ENCODE peak calls at places on chromosomes 5 and 9, in eight cellular contexts. N, I, Q, C, O, V, X and W are unnamed samples.

GRCh38 chr9:211557-211956 is 3.1 kb upstream of the DOCK8 start:
- DNase-seq in N (no peak), I (no peak), Q (no peak), C (no peak), O (no peak), V (peak; percentile 44), X (no peak), W (no peak)

GRCh38 chr5:76819851-76820280 is 1.0 kb downstream of the F2RL1 start:
- DNase-seq in N (no peak), I (no peak), Q (peak; percentile 61), C (peak; percentile 56), O (no peak), V (no peak), X (no peak), W (no peak)

GRCh38 chr5:135457424-135458071 is 5.4 kb upstream of the TIFAB start:
- DNase-seq in N (peak; percentile 50), I (no peak), Q (no peak), C (peak; percentile 60), O (peak; percentile 31), V (peak; percentile 44), X (peak; percentile 34), W (no peak)

GRCh38 chr5:14189680-14190079 is 46.5 kb downstream of the TRIO start:
- DNase-seq in N (no peak), I (no peak), Q (no peak), C (no peak), O (no peak), V (no peak), X (no peak), W (no peak)

GRCh38 chr5:62306494-62307363 is 723 bp downstream of the KIF2A start:
- DNase-seq in N (peak; percentile 41), I (no peak), Q (peak; percentile 76), C (peak; percentile 38), O (peak; percentile 19), V (peak; percentile 34), X (peak; percentile 64), W (no peak)

GRCh38 chr5:171166766-171167165 is 142.3 kb upstream of the TLX3 start:
- DNase-seq in N (no peak), I (no peak), Q (no peak), C (no peak), O (no peak), V (no peak), X (no peak), W (no peak)

GRCh38 chr5:23675456-23675855 is 168.0 kb downstream of the PRDM9 start:
- DNase-seq in N (no peak), I (no peak), Q (no peak), C (no peak), O (no peak), V (no peak), X (no peak), W (no peak)

GRCh38 chr5:157860898-157861894 is 2.3 kb upstream of the CLINT1 start:
- DNase-seq in N (no peak), I (no peak), Q (no peak), C (no peak), O (no peak), V (no peak), X (no peak), W (no peak)

GRCh38 chr5:143559586-143559985 is 156.1 kb upstream of the NR3C1 start:
- DNase-seq in N (no peak), I (no peak), Q (no peak), C (no peak), O (no peak), V (no peak), X (no peak), W (no peak)

GRCh38 chr9:14769235-14769580 is 46.7 kb upstream of the CER1 start:
- DNase-seq in N (peak; percentile 80), I (peak; percentile 18), Q (no peak), C (no peak), O (no peak), V (peak; percentile 53), X (no peak), W (no peak)

GRCh38 chr9:90803860-90804593 is 2.4 kb downstream of the SYK start:
- DNase-seq in N (no peak), I (no peak), Q (no peak), C (no peak), O (no peak), V (no peak), X (no peak), W (no peak)
- H3K4me3 ChIP-seq in N (no peak overlapping the region), I (no peak overlapping the region), Q (no peak overlapping the region), C (no peak overlapping the region), O (no peak overlapping the region), V (no peak overlapping the region), X (no peak overlapping the region), W (no peak overlapping the region)

GRCh38 chr5:71693828-71694427 is 25.1 kb upstream of the CARTPT start:
- DNase-seq in N (no peak), I (no peak), Q (no peak), C (no peak), O (no peak), V (no peak), X (no peak), W (no peak)
- H3K4me3 ChIP-seq in N (no peak overlapping the region), I (no peak overlapping the region), Q (no peak overlapping the region), C (no peak overlapping the region), O (no peak overlapping the region), V (no peak overlapping the region), X (no peak overlapping the region), W (no peak overlapping the region)

DNA sequence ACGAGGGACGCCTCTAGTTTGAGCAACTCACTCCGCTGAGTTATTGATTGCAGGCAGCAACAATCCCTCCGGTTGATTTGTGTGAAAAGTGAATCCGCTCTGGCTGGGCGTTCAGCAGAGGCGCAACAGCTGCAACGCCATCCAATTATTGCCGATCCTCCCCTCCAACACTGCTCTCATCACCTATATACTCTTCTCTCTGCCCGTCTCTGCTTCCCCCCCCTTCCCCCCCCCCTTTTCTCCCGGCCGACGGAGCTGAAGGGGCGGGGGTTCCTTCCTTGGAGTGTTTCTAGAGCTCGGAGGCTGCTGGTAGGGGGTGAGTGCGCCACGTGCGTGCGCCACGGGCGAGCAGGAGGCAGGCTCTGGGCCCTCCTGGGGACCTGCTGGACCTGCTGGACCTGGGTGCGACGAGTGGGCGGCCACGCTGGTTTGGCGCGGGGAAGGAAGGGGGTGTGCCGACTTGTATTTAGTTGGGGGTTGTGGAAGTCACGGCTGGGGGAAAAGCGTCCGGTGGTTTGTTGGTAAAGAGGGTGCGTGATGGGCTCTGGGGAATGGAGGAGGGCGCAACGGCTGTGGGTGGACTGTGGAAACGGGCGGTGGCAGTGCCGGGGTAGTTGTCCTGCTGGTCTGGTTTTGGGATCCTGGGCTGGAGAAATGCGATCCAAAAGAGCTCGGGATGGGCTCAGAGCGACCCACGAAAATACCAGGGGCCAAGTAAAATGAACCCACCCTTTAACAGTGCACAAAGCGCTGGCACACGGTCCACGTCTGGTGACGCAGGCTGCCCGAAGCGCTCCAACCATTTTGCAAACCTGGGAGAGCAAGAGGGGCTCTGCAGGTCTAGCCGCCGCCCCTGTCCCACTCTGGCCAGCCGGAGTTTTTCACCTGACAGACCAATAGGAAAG is 6.4 kb upstream of the MEF2C start:
- DNase-seq in N (peak; percentile 66), I (no peak), Q (peak; percentile 70), C (no peak), O (peak; percentile 27), V (peak; percentile 59), X (no peak), W (no peak)
- H3K4me3 ChIP-seq in N (peak overlapping the region; percentile 47), I (peak overlapping the region; percentile 59), Q (peak overlapping the region; percentile 6), C (peak overlapping the region; percentile 50), O (peak overlapping the region; percentile 47), V (peak overlapping the region; percentile 72), X (no peak overlapping the region), W (peak overlapping the region; percentile 61)

DNA sequence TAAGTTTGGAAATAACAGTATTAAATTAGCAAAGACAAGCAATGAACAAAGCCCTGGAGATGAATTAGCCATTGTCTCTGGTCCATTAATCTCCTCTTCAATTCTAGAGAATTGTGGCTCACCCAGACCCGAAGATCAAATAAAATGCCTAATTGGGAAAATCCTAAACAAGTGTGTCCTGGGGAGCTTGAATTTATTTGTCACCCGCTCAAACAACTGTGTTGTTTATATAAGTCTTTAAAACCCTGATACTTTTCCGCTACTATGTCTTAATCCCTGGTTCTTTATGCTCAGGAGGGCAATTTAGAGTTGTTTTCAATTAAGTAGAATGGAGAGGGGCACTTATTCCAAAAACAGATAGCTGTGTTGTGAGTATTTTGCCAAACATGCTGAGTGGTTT is 128.4 kb downstream of the ANXA1 start:
- DNase-seq in N (no peak), I (no peak), Q (no peak), C (no peak), O (no peak), V (no peak), X (no peak), W (no peak)
- H3K4me3 ChIP-seq in N (no peak overlapping the region), I (no peak overlapping the region), Q (no peak overlapping the region), C (no peak overlapping the region), O (no peak overlapping the region), V (no peak overlapping the region), X (no peak overlapping the region), W (no peak overlapping the region)

DNA sequence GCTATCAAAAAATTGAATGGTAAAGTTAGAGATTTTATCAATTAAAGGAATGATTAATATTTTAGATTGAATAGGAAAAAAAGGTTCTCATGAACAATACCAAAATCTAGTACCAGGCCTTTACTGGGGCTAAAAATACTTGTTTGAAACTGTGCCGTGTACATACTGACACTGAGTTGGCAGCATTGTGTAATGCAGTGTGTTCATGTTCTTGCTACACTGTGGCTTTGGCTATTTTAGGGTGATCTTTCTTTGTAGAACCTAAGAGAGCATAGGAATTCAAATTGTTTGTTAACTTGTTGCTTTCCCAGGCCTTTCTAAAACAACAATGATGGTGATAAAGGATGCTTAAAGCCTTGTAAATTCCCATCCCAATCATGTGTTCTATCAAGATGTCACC is 80.9 kb downstream of the KIF4B start:
- DNase-seq in N (no peak), I (no peak), Q (no peak), C (no peak), O (no peak), V (no peak), X (no peak), W (no peak)
- H3K4me3 ChIP-seq in N (no peak overlapping the region), I (no peak overlapping the region), Q (no peak overlapping the region), C (no peak overlapping the region), O (no peak overlapping the region), V (no peak overlapping the region), X (no peak overlapping the region), W (no peak overlapping the region)